ENCODE peak calls at places on chromosomes 4 and X, in nine cellular contexts. One of them, this sample, is unnamed.

GRCh38 chr4:182869697-182870096 is 47.5 kb downstream of the DCTD start:
- DNase-seq in ACHN: no peak
- DNase-seq in non-pigmented ciliary epithelial cell: no peak
- DNase-seq in RPMI8226: no peak
- DNase-seq in M059J: no peak
- DNase-seq in Daoy: no peak
- DNase-seq in C1 segment of cervical spinal cord: no peak
- DNase-seq in mesenchymal stem cell: no peak
- DNase-seq in body of pancreas: no peak
- DNase-seq in this sample: no peak

GRCh38 chr4:158538176-158538575 is 16.5 kb downstream of the RXFP1 start:
- DNase-seq in M059J: peak
- DNase-seq in non-pigmented ciliary epithelial cell: peak
- DNase-seq in mesenchymal stem cell: peak
- DNase-seq in Daoy: peak
- DNase-seq in C1 segment of cervical spinal cord: no peak
- DNase-seq in ACHN: no peak
- DNase-seq in RPMI8226: no peak
- DNase-seq in body of pancreas: no peak
- DNase-seq in this sample: peak

GRCh38 chr4:82680834-82681233 is 117.8 kb downstream of the SCD5 start:
- DNase-seq in body of pancreas: no peak
- DNase-seq in mesenchymal stem cell: peak
- DNase-seq in non-pigmented ciliary epithelial cell: no peak
- DNase-seq in C1 segment of cervical spinal cord: no peak
- DNase-seq in ACHN: no peak
- DNase-seq in Daoy: no peak
- DNase-seq in RPMI8226: no peak
- DNase-seq in M059J: no peak
- DNase-seq in this sample: peak

GRCh38 chr4:120749445-120750151 is 172.9 kb downstream of the PRDM5 start:
- DNase-seq in ACHN: no peak
- DNase-seq in RPMI8226: peak
- DNase-seq in mesenchymal stem cell: no peak
- DNase-seq in body of pancreas: no peak
- DNase-seq in C1 segment of cervical spinal cord: no peak
- DNase-seq in Daoy: no peak
- DNase-seq in M059J: no peak
- DNase-seq in non-pigmented ciliary epithelial cell: no peak
- DNase-seq in this sample: no peak

GRCh38 chr4:86033171-86033570 is 326.7 kb downstream of the MAPK10 start:
- DNase-seq in C1 segment of cervical spinal cord: peak
- DNase-seq in RPMI8226: peak
- DNase-seq in ACHN: no peak
- DNase-seq in Daoy: peak
- DNase-seq in mesenchymal stem cell: peak
- DNase-seq in M059J: peak
- DNase-seq in body of pancreas: peak
- DNase-seq in non-pigmented ciliary epithelial cell: no peak
- DNase-seq in this sample: no peak

GRCh38 chr4:3514806-3515421 is 17.3 kb downstream of the LRPAP1 start:
- DNase-seq in Daoy: no peak
- DNase-seq in M059J: no peak
- DNase-seq in C1 segment of cervical spinal cord: no peak
- DNase-seq in ACHN: no peak
- DNase-seq in mesenchymal stem cell: no peak
- DNase-seq in non-pigmented ciliary epithelial cell: no peak
- DNase-seq in body of pancreas: no peak
- DNase-seq in RPMI8226: no peak
- DNase-seq in this sample: no peak

GRCh38 chrX:40015693-40016092 is 82.1 kb downstream of the BCOR start:
- DNase-seq in body of pancreas: no peak
- DNase-seq in non-pigmented ciliary epithelial cell: no peak
- DNase-seq in mesenchymal stem cell: no peak
- DNase-seq in ACHN: no peak
- DNase-seq in Daoy: no peak
- DNase-seq in M059J: no peak
- DNase-seq in C1 segment of cervical spinal cord: no peak
- DNase-seq in RPMI8226: no peak
- DNase-seq in this sample: no peak

GRCh38 chrX:45667666-45668065 is 467.0 kb upstream of the DIPK2B start:
- DNase-seq in ACHN: no peak
- DNase-seq in mesenchymal stem cell: no peak
- DNase-seq in body of pancreas: no peak
- DNase-seq in C1 segment of cervical spinal cord: no peak
- DNase-seq in RPMI8226: no peak
- DNase-seq in M059J: peak
- DNase-seq in non-pigmented ciliary epithelial cell: no peak
- DNase-seq in Daoy: peak
- DNase-seq in this sample: no peak

GRCh38 chr4:172963498-172964294 is 204.9 kb upstream of the GALNT7 start:
- DNase-seq in mesenchymal stem cell: no peak
- DNase-seq in ACHN: no peak
- DNase-seq in RPMI8226: no peak
- DNase-seq in non-pigmented ciliary epithelial cell: no peak
- DNase-seq in M059J: no peak
- DNase-seq in Daoy: no peak
- DNase-seq in body of pancreas: no peak
- DNase-seq in C1 segment of cervical spinal cord: no peak
- DNase-seq in this sample: no peak

GRCh38 chrX:101452051-101452450 is 33.2 kb upstream of the ARMCX4 start:
- DNase-seq in body of pancreas: no peak
- DNase-seq in Daoy: no peak
- DNase-seq in RPMI8226: no peak
- DNase-seq in non-pigmented ciliary epithelial cell: no peak
- DNase-seq in C1 segment of cervical spinal cord: no peak
- DNase-seq in mesenchymal stem cell: no peak
- DNase-seq in M059J: peak
- DNase-seq in ACHN: no peak
- DNase-seq in this sample: no peak

GRCh38 chrX:117771384-117771783 is 345.2 kb downstream of the KLHL13 start:
- DNase-seq in mesenchymal stem cell: no peak
- DNase-seq in C1 segment of cervical spinal cord: no peak
- DNase-seq in non-pigmented ciliary epithelial cell: no peak
- DNase-seq in RPMI8226: no peak
- DNase-seq in ACHN: no peak
- DNase-seq in Daoy: no peak
- DNase-seq in M059J: no peak
- DNase-seq in body of pancreas: no peak
- DNase-seq in this sample: no peak

GRCh38 chr4:121998024-121998423 is 46.2 kb upstream of the TRPC3 start:
- DNase-seq in body of pancreas: no peak
- DNase-seq in C1 segment of cervical spinal cord: no peak
- DNase-seq in non-pigmented ciliary epithelial cell: no peak
- DNase-seq in RPMI8226: no peak
- DNase-seq in Daoy: no peak
- DNase-seq in M059J: peak
- DNase-seq in ACHN: peak
- DNase-seq in mesenchymal stem cell: no peak
- DNase-seq in this sample: no peak

GRCh38 chrX:13533726-13534125 is 35.7 kb upstream of the EGFL6 start:
- DNase-seq in RPMI8226: no peak
- DNase-seq in Daoy: peak
- DNase-seq in M059J: peak
- DNase-seq in ACHN: peak
- DNase-seq in body of pancreas: no peak
- DNase-seq in C1 segment of cervical spinal cord: no peak
- DNase-seq in non-pigmented ciliary epithelial cell: no peak
- DNase-seq in mesenchymal stem cell: peak
- DNase-seq in this sample: no peak

GRCh38 chrX:43166874-43167273 is 388.9 kb upstream of the PPP1R2C start:
- DNase-seq in mesenchymal stem cell: no peak
- DNase-seq in ACHN: no peak
- DNase-seq in non-pigmented ciliary epithelial cell: no peak
- DNase-seq in Daoy: no peak
- DNase-seq in RPMI8226: no peak
- DNase-seq in M059J: no peak
- DNase-seq in C1 segment of cervical spinal cord: no peak
- DNase-seq in body of pancreas: no peak
- DNase-seq in this sample: no peak

GRCh38 chrX:25755179-25755578 is 383.0 kb upstream of the MAGEB18 start:
- DNase-seq in M059J: no peak
- DNase-seq in RPMI8226: no peak
- DNase-seq in C1 segment of cervical spinal cord: no peak
- DNase-seq in ACHN: no peak
- DNase-seq in body of pancreas: no peak
- DNase-seq in Daoy: no peak
- DNase-seq in non-pigmented ciliary epithelial cell: no peak
- DNase-seq in mesenchymal stem cell: no peak
- DNase-seq in this sample: no peak

GRCh38 chr4:53015681-53016080 is 153.6 kb downstream of the RASL11B start:
- DNase-seq in ACHN: peak
- DNase-seq in Daoy: peak
- DNase-seq in M059J: no peak
- DNase-seq in body of pancreas: peak
- DNase-seq in RPMI8226: no peak
- DNase-seq in mesenchymal stem cell: peak
- DNase-seq in non-pigmented ciliary epithelial cell: peak
- DNase-seq in C1 segment of cervical spinal cord: no peak
- DNase-seq in this sample: no peak